ENCODE peak calls at places on chromosomes 4 and X, in ten cellular contexts. One of them, this sample, is unnamed.

GRCh38 chrX:136525738-136526606 is 6.0 kb upstream of the VGLL1 start:
- DNase-seq in NCI-H2081: no peak
- DNase-seq in NCI-H748 treated with DMSO at 0.1 percent for 48 hours: no peak
- DNase-seq in RPMI7951: peak
- DNase-seq in heart left ventricle: peak
- DNase-seq in stomach: peak
- DNase-seq in iris pigment epithelial cell: peak
- DNase-seq in left lung: peak
- DNase-seq in progenitor cell of endocrine pancreas: no peak
- DNase-seq in GM04503: peak
- DNase-seq in this sample: peak

GRCh38 chrX:18961686-18962085 is 22.2 kb downstream of the PHKA2 start:
- DNase-seq in NCI-H2081: no peak
- DNase-seq in NCI-H748 treated with DMSO at 0.1 percent for 48 hours: no peak
- DNase-seq in RPMI7951: no peak
- DNase-seq in heart left ventricle: no peak
- DNase-seq in stomach: no peak
- DNase-seq in iris pigment epithelial cell: peak
- DNase-seq in left lung: no peak
- DNase-seq in progenitor cell of endocrine pancreas: no peak
- DNase-seq in GM04503: peak
- DNase-seq in this sample: no peak

GRCh38 chr4:101264550-101264949 is 82.8 kb downstream of the PPP3CA start:
- DNase-seq in NCI-H2081: no peak
- DNase-seq in NCI-H748 treated with DMSO at 0.1 percent for 48 hours: peak
- DNase-seq in RPMI7951: no peak
- DNase-seq in heart left ventricle: no peak
- DNase-seq in stomach: no peak
- DNase-seq in iris pigment epithelial cell: no peak
- DNase-seq in left lung: no peak
- DNase-seq in progenitor cell of endocrine pancreas: no peak
- DNase-seq in GM04503: no peak
- DNase-seq in this sample: no peak

GRCh38 chr4:77852892-77853495 is 9.6 kb upstream of the MRPL1 start:
- DNase-seq in NCI-H2081: no peak
- DNase-seq in NCI-H748 treated with DMSO at 0.1 percent for 48 hours: no peak
- DNase-seq in RPMI7951: no peak
- DNase-seq in heart left ventricle: no peak
- DNase-seq in stomach: no peak
- DNase-seq in iris pigment epithelial cell: no peak
- DNase-seq in left lung: no peak
- DNase-seq in progenitor cell of endocrine pancreas: no peak
- DNase-seq in GM04503: no peak
- DNase-seq in this sample: no peak

GRCh38 chr4:732911-733630 is 27.4 kb downstream of the PCGF3 start:
- DNase-seq in NCI-H2081: no peak
- DNase-seq in NCI-H748 treated with DMSO at 0.1 percent for 48 hours: no peak
- DNase-seq in RPMI7951: no peak
- DNase-seq in heart left ventricle: no peak
- DNase-seq in stomach: no peak
- DNase-seq in iris pigment epithelial cell: no peak
- DNase-seq in left lung: no peak
- DNase-seq in progenitor cell of endocrine pancreas: no peak
- DNase-seq in GM04503: no peak
- DNase-seq in this sample: no peak

GRCh38 chr4:140296335-140296753 is 77.1 kb upstream of the SCOC start:
- DNase-seq in NCI-H2081: peak
- DNase-seq in NCI-H748 treated with DMSO at 0.1 percent for 48 hours: peak
- DNase-seq in RPMI7951: peak
- DNase-seq in heart left ventricle: peak
- DNase-seq in stomach: peak
- DNase-seq in iris pigment epithelial cell: peak
- DNase-seq in left lung: no peak
- DNase-seq in progenitor cell of endocrine pancreas: no peak
- DNase-seq in GM04503: peak
- DNase-seq in this sample: peak

GRCh38 chr4:26819026-26819425 is 41.6 kb upstream of the STIM2 start:
- DNase-seq in NCI-H2081: no peak
- DNase-seq in NCI-H748 treated with DMSO at 0.1 percent for 48 hours: no peak
- DNase-seq in RPMI7951: no peak
- DNase-seq in heart left ventricle: no peak
- DNase-seq in stomach: no peak
- DNase-seq in iris pigment epithelial cell: no peak
- DNase-seq in left lung: no peak
- DNase-seq in progenitor cell of endocrine pancreas: no peak
- DNase-seq in GM04503: no peak
- DNase-seq in this sample: no peak

GRCh38 chr4:102868153-102868781 is 525 bp upstream of the CISD2 start:
- DNase-seq in NCI-H2081: no peak
- DNase-seq in NCI-H748 treated with DMSO at 0.1 percent for 48 hours: no peak
- DNase-seq in RPMI7951: no peak
- DNase-seq in heart left ventricle: peak
- DNase-seq in stomach: no peak
- DNase-seq in iris pigment epithelial cell: no peak
- DNase-seq in left lung: no peak
- DNase-seq in progenitor cell of endocrine pancreas: no peak
- DNase-seq in GM04503: no peak
- DNase-seq in this sample: peak

GRCh38 chr4:102466298-102466697 is 34.9 kb upstream of the NFKB1 start:
- DNase-seq in NCI-H2081: no peak
- DNase-seq in NCI-H748 treated with DMSO at 0.1 percent for 48 hours: no peak
- DNase-seq in RPMI7951: no peak
- DNase-seq in heart left ventricle: no peak
- DNase-seq in stomach: no peak
- DNase-seq in iris pigment epithelial cell: peak
- DNase-seq in left lung: no peak
- DNase-seq in progenitor cell of endocrine pancreas: no peak
- DNase-seq in GM04503: no peak
- DNase-seq in this sample: no peak

GRCh38 chrX:72243472-72243871 is 4.6 kb upstream of the ERCC6L start:
- DNase-seq in NCI-H2081: no peak
- DNase-seq in NCI-H748 treated with DMSO at 0.1 percent for 48 hours: no peak
- DNase-seq in RPMI7951: peak
- DNase-seq in heart left ventricle: no peak
- DNase-seq in stomach: no peak
- DNase-seq in iris pigment epithelial cell: peak
- DNase-seq in left lung: no peak
- DNase-seq in progenitor cell of endocrine pancreas: no peak
- DNase-seq in GM04503: no peak
- DNase-seq in this sample: no peak

GRCh38 chr4:32189130-32189529 is 1469.0 kb downstream of the PCDH7 start:
- DNase-seq in NCI-H2081: no peak
- DNase-seq in NCI-H748 treated with DMSO at 0.1 percent for 48 hours: no peak
- DNase-seq in RPMI7951: no peak
- DNase-seq in heart left ventricle: no peak
- DNase-seq in stomach: no peak
- DNase-seq in iris pigment epithelial cell: no peak
- DNase-seq in left lung: no peak
- DNase-seq in progenitor cell of endocrine pancreas: no peak
- DNase-seq in GM04503: no peak
- DNase-seq in this sample: no peak

GRCh38 chr4:37666625-37667071 is 19.5 kb downstream of the RELL1 start:
- DNase-seq in NCI-H2081: no peak
- DNase-seq in NCI-H748 treated with DMSO at 0.1 percent for 48 hours: no peak
- DNase-seq in RPMI7951: peak
- DNase-seq in heart left ventricle: peak
- DNase-seq in stomach: peak
- DNase-seq in iris pigment epithelial cell: peak
- DNase-seq in left lung: peak
- DNase-seq in progenitor cell of endocrine pancreas: no peak
- DNase-seq in GM04503: no peak
- DNase-seq in this sample: peak

GRCh38 chr4:1536579-1537409 is 130.6 kb upstream of the NKX1-1 start:
- DNase-seq in NCI-H2081: no peak
- DNase-seq in NCI-H748 treated with DMSO at 0.1 percent for 48 hours: no peak
- DNase-seq in RPMI7951: no peak
- DNase-seq in heart left ventricle: no peak
- DNase-seq in stomach: no peak
- DNase-seq in iris pigment epithelial cell: no peak
- DNase-seq in left lung: no peak
- DNase-seq in progenitor cell of endocrine pancreas: no peak
- DNase-seq in GM04503: no peak
- DNase-seq in this sample: no peak

GRCh38 chr4:3128976-3129375 is 54.5 kb downstream of the HTT start:
- DNase-seq in NCI-H2081: no peak
- DNase-seq in NCI-H748 treated with DMSO at 0.1 percent for 48 hours: no peak
- DNase-seq in RPMI7951: no peak
- DNase-seq in heart left ventricle: no peak
- DNase-seq in stomach: no peak
- DNase-seq in iris pigment epithelial cell: peak
- DNase-seq in left lung: no peak
- DNase-seq in progenitor cell of endocrine pancreas: no peak
- DNase-seq in GM04503: no peak
- DNase-seq in this sample: no peak

GRCh38 chrX:78375894-78376293 is 48.5 kb upstream of the CYSLTR1 start:
- DNase-seq in NCI-H2081: no peak
- DNase-seq in NCI-H748 treated with DMSO at 0.1 percent for 48 hours: no peak
- DNase-seq in RPMI7951: peak
- DNase-seq in heart left ventricle: no peak
- DNase-seq in stomach: no peak
- DNase-seq in iris pigment epithelial cell: no peak
- DNase-seq in left lung: no peak
- DNase-seq in progenitor cell of endocrine pancreas: no peak
- DNase-seq in GM04503: no peak
- DNase-seq in this sample: no peak

GRCh38 chr4:6354626-6355025 is 85.0 kb downstream of the WFS1 start:
- DNase-seq in NCI-H2081: no peak
- DNase-seq in NCI-H748 treated with DMSO at 0.1 percent for 48 hours: no peak
- DNase-seq in RPMI7951: no peak
- DNase-seq in heart left ventricle: no peak
- DNase-seq in stomach: no peak
- DNase-seq in iris pigment epithelial cell: no peak
- DNase-seq in left lung: no peak
- DNase-seq in progenitor cell of endocrine pancreas: no peak
- DNase-seq in GM04503: no peak
- DNase-seq in this sample: no peak

This sample was measured in tibial artery.